ENCODE peak calls at places on chromosomes 3 and 15, in six cellular contexts. E, V, U, I, Y and F are unnamed samples. For H3K36me3, the result is how much of the 10 kb centered on the place peaks cover.

GRCh38 chr3:157079677-157080369 is 80.1 kb downstream of the CCNL1 start:
- DNase-seq in E (no peak), V (no peak), U (peak), I (no peak), Y (no peak), F (no peak)

GRCh38 chr3:14921034-14921616 is 26.3 kb upstream of the NR2C2 start:
- DNase-seq in E (peak), V (peak), U (peak), I (peak), Y (peak), F (peak)

GRCh38 chr3:101281616-101282015 is 38.8 kb downstream of the IMPG2 start:
- DNase-seq in E (no peak), V (no peak), U (no peak), I (no peak), Y (peak), F (no peak)

GRCh38 chr3:66411436-66411835 is 89.4 kb downstream of the LRIG1 start:
- DNase-seq in E (no peak), V (no peak), U (peak), I (no peak), Y (no peak), F (no peak)

GRCh38 chr3:139718415-139718814 is 40.6 kb upstream of the NMNAT3 start:
- DNase-seq in E (peak), V (peak), U (peak), I (peak), Y (peak), F (peak)

GRCh38 chr15:34850121-34850520 is 54.8 kb upstream of the ACTC1 start:
- DNase-seq in E (no peak), V (no peak), U (no peak), I (no peak), Y (no peak), F (no peak)

GRCh38 chr15:80970018-80970657 is 19.5 kb downstream of the MESD start:
- DNase-seq in E (no peak), V (peak), U (peak), I (peak), Y (peak), F (peak)

GRCh38 chr3:40308725-40309438 is 625 bp upstream of the EIF1B start:
- DNase-seq in E (no peak), V (no peak), U (no peak), I (no peak), Y (no peak), F (peak)

GRCh38 chr15:55909036-55909811 is 84.2 kb downstream of the NEDD4 start:
- DNase-seq in E (peak), V (no peak), U (peak), I (peak), Y (no peak), F (no peak)

GRCh38 chr3:47780727-47781325 is 867 bp downstream of the SMARCC1 start:
- DNase-seq in E (no peak), V (peak), U (peak), I (no peak), Y (no peak), F (peak)

GRCh38 chr3:173238091-173238490 is 97.1 kb upstream of the SPATA16 start:
- DNase-seq in E (no peak), V (no peak), U (no peak), I (no peak), Y (no peak), F (no peak)

GRCh38 chr3:13472286-13472685 is 7.8 kb upstream of the HDAC11 start:
- DNase-seq in E (no peak), V (no peak), U (no peak), I (no peak), Y (no peak), F (no peak)

GRCh38 chr15:83077487-83078230 is 10.6 kb upstream of the BTBD1 start:
- DNase-seq in E (no peak), V (no peak), U (no peak), I (no peak), Y (no peak), F (no peak)

GRCh38 chr15:62549345-62549970 is 384.4 kb upstream of the C2CD4B start:
- DNase-seq in E (no peak), V (peak), U (peak), I (peak), Y (peak), F (peak)

GRCh38 chr3:129277829-129278271 is 820 bp upstream of the HMCES start:
- DNase-seq in E (no peak), V (no peak), U (peak), I (no peak), Y (peak), F (peak)

GRCh38 chr3:33732394-33732793 is 14.3 kb upstream of the CLASP2 start:
- DNase-seq in E (no peak), V (peak), U (no peak), I (no peak), Y (peak), F (peak)

DNA sequence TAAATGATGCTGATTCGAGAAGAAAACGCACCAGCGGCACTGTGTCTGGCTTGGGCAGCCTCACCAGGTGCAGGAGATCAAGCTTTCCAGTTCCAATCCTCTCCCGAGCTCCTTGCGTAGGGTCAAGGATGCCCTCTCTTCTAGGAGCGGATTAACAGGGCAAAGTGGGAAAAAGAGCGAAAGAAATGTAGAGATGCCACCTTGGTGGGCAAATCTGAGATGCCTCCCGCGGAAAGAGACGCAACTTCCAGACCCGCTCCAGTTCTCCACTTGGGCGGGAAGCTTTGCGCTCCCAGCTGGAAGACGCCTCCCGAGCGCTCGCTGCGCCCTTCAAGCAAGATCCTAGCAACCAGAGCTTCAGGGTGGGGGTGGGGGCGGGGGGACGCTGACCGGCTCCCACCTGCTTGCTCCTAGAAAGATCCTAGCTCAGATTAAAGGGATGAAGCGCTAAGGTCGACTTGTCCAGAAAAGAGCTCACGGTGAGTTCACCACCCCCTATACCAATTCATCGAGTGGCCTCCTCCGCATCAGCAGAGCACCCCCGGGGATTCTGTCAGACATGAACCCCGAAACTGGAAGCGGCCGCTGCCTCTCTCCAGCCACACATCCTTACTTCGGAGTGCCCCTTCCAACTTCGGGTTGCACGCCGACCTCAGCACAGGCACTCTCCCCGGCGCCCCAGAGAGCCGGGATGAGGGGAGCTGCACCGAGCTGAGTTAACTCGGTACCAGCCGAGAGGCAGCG is 769 bp downstream of the TAFA4 start:
- DNase-seq in E (no peak), V (no peak), U (peak), I (no peak), Y (peak), F (no peak)
- TF ChIP-seq EZH2 in E (peak), V (no peak), U (peak), I (no peak), Y (peak), F (no peak)

DNA sequence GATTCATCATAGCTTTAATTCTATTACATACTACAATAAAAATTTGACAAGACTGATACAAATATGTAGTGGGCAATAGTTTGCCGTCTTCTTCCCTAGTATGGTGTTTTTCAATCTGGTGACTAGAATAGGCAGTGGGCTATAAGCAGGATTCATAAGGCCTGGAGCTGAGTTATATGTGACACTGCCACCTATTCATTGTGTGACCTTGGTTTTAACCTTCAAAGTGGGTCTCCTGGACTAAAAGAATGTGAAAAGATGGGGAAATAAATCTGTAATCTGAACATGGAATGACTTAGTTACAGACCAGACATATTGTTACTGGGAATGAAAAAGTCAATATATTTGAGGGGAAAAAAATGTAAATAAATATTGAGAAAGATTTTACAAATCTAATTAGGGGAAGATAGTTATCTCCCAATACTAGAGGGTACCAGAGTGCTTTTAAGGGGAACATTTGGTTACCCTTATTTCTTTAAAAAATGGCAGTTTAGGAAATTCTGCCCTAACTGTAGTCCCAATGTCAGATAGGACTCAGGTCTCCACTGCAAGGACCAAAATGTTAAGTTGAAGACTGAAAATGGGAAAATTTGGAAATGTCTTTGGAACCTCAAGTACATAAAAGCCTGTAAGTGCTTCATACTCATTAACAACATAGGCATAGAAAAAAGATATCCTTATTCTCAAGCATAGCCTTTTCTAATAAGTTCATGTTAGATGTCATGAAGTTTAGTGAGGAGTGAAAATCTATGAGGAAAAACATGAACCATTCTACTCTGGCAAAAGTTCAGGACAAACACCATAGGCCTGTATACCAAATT is 10.7 kb upstream of the SETD5 start:
- DNase-seq in E (no peak), V (peak), U (no peak), I (no peak), Y (no peak), F (no peak)
- H3K36me3 ChIP-seq in E (half or more), V (under half), U (half or more), I (half or more), Y (under half), F (half or more)

DNA sequence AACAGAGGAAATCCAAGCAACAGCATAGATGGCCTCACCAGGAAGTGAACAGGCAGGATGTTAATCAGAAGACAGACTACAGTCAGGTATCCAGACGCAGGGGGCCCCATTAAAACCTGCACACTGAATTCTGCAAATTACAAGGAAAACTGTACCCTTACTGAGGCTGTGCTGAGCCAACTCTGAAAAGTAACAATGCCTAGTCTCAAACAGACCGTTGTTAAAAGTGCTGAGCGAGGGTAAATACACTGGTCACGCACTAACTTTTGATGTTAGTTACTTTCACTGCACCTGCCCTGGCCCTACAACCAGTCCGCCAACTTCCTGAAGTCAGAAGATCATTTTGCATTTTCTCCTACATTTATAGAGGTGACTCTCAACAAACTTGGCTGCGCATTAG is 1.0 kb downstream of the TAMM41 start:
- DNase-seq in E (no peak), V (no peak), U (peak), I (no peak), Y (no peak), F (no peak)
- H3K27ac ChIP-seq in E (no peak), V (peak), U (peak), I (peak), Y (no peak), F (peak)

GRCh38 chr3:50612234-50612972 is 829 bp upstream of the CISH start:
- DNase-seq in E (no peak), V (no peak), U (no peak), I (no peak), Y (no peak), F (no peak)
- TF ChIP-seq EZH2 in E (no peak), V (no peak), U (no peak), I (no peak), Y (no peak), F (no peak)

DNA sequence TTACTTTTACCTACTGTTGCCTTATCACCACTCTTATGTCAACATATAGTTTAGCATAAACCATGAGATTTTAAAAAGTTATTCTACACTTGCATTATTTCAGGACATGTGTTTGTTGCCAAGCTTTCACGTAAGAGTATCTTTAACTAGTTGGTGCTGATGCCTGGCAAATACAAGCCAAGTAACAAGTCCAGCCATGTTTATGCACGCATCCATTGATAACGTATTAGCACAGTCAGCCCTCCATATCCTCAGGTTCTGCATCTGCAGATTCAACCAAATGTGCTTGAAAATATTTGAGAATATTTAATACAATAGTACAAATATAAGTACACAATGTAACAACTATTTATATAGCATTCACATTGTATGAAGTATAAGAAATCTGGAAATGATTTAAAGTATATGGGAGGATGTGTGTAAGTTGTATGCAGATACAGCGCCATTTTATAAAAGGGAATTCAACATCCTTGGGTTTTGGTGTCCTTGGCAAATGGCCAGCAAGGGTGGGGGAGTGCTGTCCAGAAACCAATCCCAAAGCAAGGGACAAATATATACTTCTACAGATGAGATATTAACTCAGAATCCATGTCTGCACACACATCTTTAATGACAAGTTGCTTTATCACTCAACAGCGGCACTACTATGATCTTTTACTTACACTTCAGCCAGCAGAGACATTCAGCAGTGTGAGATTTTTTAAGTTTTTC is 8.7 kb upstream of the SETD5 start:
- DNase-seq in E (no peak), V (no peak), U (no peak), I (no peak), Y (no peak), F (no peak)
- H3K36me3 ChIP-seq in E (half or more), V (under half), U (half or more), I (half or more), Y (half or more), F (half or more)